ENCODE peak calls at places on chromosomes 3 and 15, in seven cellular contexts. One of them, this sample, is unnamed. For H3K27me3 and H3K4me1, the result is how much of the 10 kb centered on the place peaks cover.

GRCh38 chr3:48425281-48425812 is 4.5 kb downstream of the PLXNB1 start:
- DNase-seq in transverse colon: no peak
- DNase-seq in esophagus muscularis mucosa: no peak
- DNase-seq in ovary: peak
- DNase-seq in SK-N-SH: peak
- DNase-seq in tibial nerve: no peak
- DNase-seq in stomach: peak
- DNase-seq in this sample: no peak

GRCh38 chr15:71357967-71358366 is 242.7 kb downstream of the THSD4 start:
- DNase-seq in transverse colon: no peak
- DNase-seq in esophagus muscularis mucosa: no peak
- DNase-seq in ovary: no peak
- DNase-seq in SK-N-SH: no peak
- DNase-seq in tibial nerve: no peak
- DNase-seq in stomach: no peak
- DNase-seq in this sample: no peak

GRCh38 chr15:55993804-55994539 is 560 bp upstream of the NEDD4 start:
- DNase-seq in transverse colon: no peak
- DNase-seq in esophagus muscularis mucosa: no peak
- DNase-seq in ovary: no peak
- DNase-seq in SK-N-SH: peak
- DNase-seq in tibial nerve: no peak
- DNase-seq in stomach: no peak
- DNase-seq in this sample: no peak

GRCh38 chr3:138919304-138919703 is 27.6 kb downstream of the FOXL2 start:
- DNase-seq in transverse colon: no peak
- DNase-seq in esophagus muscularis mucosa: no peak
- DNase-seq in ovary: no peak
- DNase-seq in SK-N-SH: no peak
- DNase-seq in tibial nerve: no peak
- DNase-seq in stomach: no peak
- DNase-seq in this sample: no peak

GRCh38 chr3:48858709-48859108 is 11.0 kb upstream of the PRKAR2A start:
- DNase-seq in transverse colon: no peak
- DNase-seq in esophagus muscularis mucosa: no peak
- DNase-seq in ovary: no peak
- DNase-seq in SK-N-SH: no peak
- DNase-seq in tibial nerve: no peak
- DNase-seq in stomach: no peak
- DNase-seq in this sample: no peak

GRCh38 chr15:55255714-55256113 is 33.9 kb downstream of the RAB27A start:
- DNase-seq in transverse colon: no peak
- DNase-seq in esophagus muscularis mucosa: no peak
- DNase-seq in ovary: no peak
- DNase-seq in SK-N-SH: no peak
- DNase-seq in tibial nerve: no peak
- DNase-seq in stomach: no peak
- DNase-seq in this sample: no peak

GRCh38 chr3:44065311-44065710 is 176.4 kb upstream of the TOPAZ1 start:
- DNase-seq in transverse colon: no peak
- DNase-seq in esophagus muscularis mucosa: no peak
- DNase-seq in ovary: no peak
- DNase-seq in SK-N-SH: peak
- DNase-seq in tibial nerve: no peak
- DNase-seq in stomach: peak
- DNase-seq in this sample: no peak

GRCh38 chr15:84955089-84955848 is 26.4 kb upstream of the PDE8A start:
- DNase-seq in transverse colon: peak
- DNase-seq in esophagus muscularis mucosa: no peak
- DNase-seq in ovary: peak
- DNase-seq in SK-N-SH: peak
- DNase-seq in tibial nerve: peak
- DNase-seq in stomach: peak
- DNase-seq in this sample: peak

GRCh38 chr3:127484601-127485388 is 105.7 kb downstream of the TPRA1 start:
- DNase-seq in transverse colon: no peak
- DNase-seq in esophagus muscularis mucosa: no peak
- DNase-seq in ovary: no peak
- DNase-seq in SK-N-SH: peak
- DNase-seq in tibial nerve: no peak
- DNase-seq in stomach: peak
- DNase-seq in this sample: no peak

GRCh38 chr3:193897791-193898190 is 238.2 kb upstream of the HES1 start:
- DNase-seq in transverse colon: no peak
- DNase-seq in esophagus muscularis mucosa: no peak
- DNase-seq in ovary: no peak
- DNase-seq in SK-N-SH: no peak
- DNase-seq in tibial nerve: no peak
- DNase-seq in stomach: no peak
- DNase-seq in this sample: peak

GRCh38 chr15:23860846-23861245 is 173.7 kb upstream of the NDN start:
- DNase-seq in transverse colon: no peak
- DNase-seq in esophagus muscularis mucosa: peak
- DNase-seq in ovary: no peak
- DNase-seq in SK-N-SH: no peak
- DNase-seq in tibial nerve: no peak
- DNase-seq in stomach: no peak
- DNase-seq in this sample: no peak

GRCh38 chr3:186193534-186194450 is 84.9 kb upstream of the ETV5 start:
- DNase-seq in transverse colon: no peak
- DNase-seq in esophagus muscularis mucosa: no peak
- DNase-seq in ovary: no peak
- DNase-seq in SK-N-SH: peak
- DNase-seq in tibial nerve: no peak
- DNase-seq in stomach: no peak
- DNase-seq in this sample: peak

GRCh38 chr3:99753268-99753975 is 64.2 kb upstream of the CMSS1 start:
- DNase-seq in transverse colon: no peak
- DNase-seq in esophagus muscularis mucosa: no peak
- DNase-seq in ovary: no peak
- DNase-seq in SK-N-SH: peak
- DNase-seq in tibial nerve: peak
- DNase-seq in stomach: no peak
- DNase-seq in this sample: no peak

GRCh38 chr15:92277776-92278175 is 115.9 kb upstream of the ST8SIA2 start:
- DNase-seq in transverse colon: no peak
- DNase-seq in esophagus muscularis mucosa: peak
- DNase-seq in ovary: no peak
- DNase-seq in SK-N-SH: peak
- DNase-seq in tibial nerve: peak
- DNase-seq in stomach: no peak
- DNase-seq in this sample: peak

GRCh38 chr3:160133757-160134156 is 91.5 kb upstream of the C3orf80 start:
- DNase-seq in transverse colon: no peak
- DNase-seq in esophagus muscularis mucosa: no peak
- DNase-seq in ovary: no peak
- DNase-seq in SK-N-SH: no peak
- DNase-seq in tibial nerve: no peak
- DNase-seq in stomach: no peak
- DNase-seq in this sample: peak

GRCh38 chr15:99421172-99421656 is 144.6 kb upstream of the MEF2A start:
- DNase-seq in transverse colon: no peak
- DNase-seq in esophagus muscularis mucosa: no peak
- DNase-seq in ovary: no peak
- DNase-seq in SK-N-SH: no peak
- DNase-seq in tibial nerve: no peak
- DNase-seq in stomach: peak
- DNase-seq in this sample: peak

GRCh38 chr15:75620043-75620775 is 5.3 kb downstream of the SNUPN start:
- DNase-seq in transverse colon: peak
- DNase-seq in esophagus muscularis mucosa: no peak
- DNase-seq in ovary: no peak
- DNase-seq in SK-N-SH: no peak
- DNase-seq in tibial nerve: peak
- DNase-seq in stomach: peak
- DNase-seq in this sample: peak

GRCh38 chr3:71874618-71875017 is 89.7 kb upstream of the PROK2 start:
- DNase-seq in transverse colon: no peak
- DNase-seq in esophagus muscularis mucosa: no peak
- DNase-seq in ovary: no peak
- DNase-seq in SK-N-SH: no peak
- DNase-seq in tibial nerve: no peak
- DNase-seq in stomach: no peak
- DNase-seq in this sample: no peak

GRCh38 chr3:157159762-157160651 is at the start of gene CCNL1:
- DNase-seq in transverse colon: peak
- DNase-seq in esophagus muscularis mucosa: peak
- DNase-seq in ovary: peak
- DNase-seq in SK-N-SH: peak
- DNase-seq in tibial nerve: peak
- DNase-seq in stomach: peak
- DNase-seq in this sample: peak

GRCh38 chr3:134749802-134750553 is 45.1 kb upstream of the EPHB1 start:
- DNase-seq in transverse colon: no peak
- DNase-seq in esophagus muscularis mucosa: peak
- DNase-seq in ovary: no peak
- DNase-seq in SK-N-SH: no peak
- DNase-seq in tibial nerve: no peak
- DNase-seq in stomach: no peak
- DNase-seq in this sample: no peak

GRCh38 chr3:120263792-120264191 is 21.2 kb downstream of the GPR156 start:
- DNase-seq in transverse colon: no peak
- DNase-seq in esophagus muscularis mucosa: no peak
- DNase-seq in ovary: no peak
- DNase-seq in SK-N-SH: no peak
- DNase-seq in tibial nerve: no peak
- DNase-seq in stomach: no peak
- DNase-seq in this sample: no peak

GRCh38 chr15:59594493-59594942 is 17.1 kb upstream of the GCNT3 start:
- DNase-seq in transverse colon: peak
- DNase-seq in esophagus muscularis mucosa: no peak
- DNase-seq in ovary: peak
- DNase-seq in SK-N-SH: no peak
- DNase-seq in tibial nerve: no peak
- DNase-seq in stomach: no peak
- DNase-seq in this sample: no peak

GRCh38 chr3:1007890-1008289 is 84.9 kb upstream of the CNTN6 start:
- DNase-seq in transverse colon: no peak
- DNase-seq in esophagus muscularis mucosa: no peak
- DNase-seq in ovary: no peak
- DNase-seq in SK-N-SH: no peak
- DNase-seq in tibial nerve: no peak
- DNase-seq in stomach: no peak
- DNase-seq in this sample: no peak

GRCh38 chr3:148943531-148944200 is 47.7 kb upstream of the GYG1 start:
- DNase-seq in transverse colon: no peak
- DNase-seq in esophagus muscularis mucosa: no peak
- DNase-seq in ovary: no peak
- DNase-seq in SK-N-SH: peak
- DNase-seq in tibial nerve: peak
- DNase-seq in stomach: no peak
- DNase-seq in this sample: no peak

GRCh38 chr3:156787926-156788663 is 38.1 kb upstream of the LEKR1 start:
- DNase-seq in transverse colon: no peak
- DNase-seq in esophagus muscularis mucosa: no peak
- DNase-seq in ovary: no peak
- DNase-seq in SK-N-SH: peak
- DNase-seq in tibial nerve: no peak
- DNase-seq in stomach: no peak
- DNase-seq in this sample: no peak

GRCh38 chr3:127779747-127780146 is 42.6 kb downstream of the MGLL start:
- DNase-seq in transverse colon: no peak
- DNase-seq in esophagus muscularis mucosa: no peak
- DNase-seq in ovary: no peak
- DNase-seq in SK-N-SH: no peak
- DNase-seq in tibial nerve: no peak
- DNase-seq in stomach: no peak
- DNase-seq in this sample: peak

GRCh38 chr3:37372669-37373068 is 198.3 kb upstream of the LRRFIP2 start:
- DNase-seq in transverse colon: no peak
- DNase-seq in esophagus muscularis mucosa: no peak
- DNase-seq in ovary: no peak
- DNase-seq in SK-N-SH: no peak
- DNase-seq in tibial nerve: no peak
- DNase-seq in stomach: no peak
- DNase-seq in this sample: no peak

GRCh38 chr3:37367436-37367835 is 193.1 kb upstream of the LRRFIP2 start:
- DNase-seq in transverse colon: no peak
- DNase-seq in esophagus muscularis mucosa: no peak
- DNase-seq in ovary: no peak
- DNase-seq in SK-N-SH: no peak
- DNase-seq in tibial nerve: no peak
- DNase-seq in stomach: no peak
- DNase-seq in this sample: no peak
- H3K27me3 ChIP-seq in transverse colon: under half
- H3K27me3 ChIP-seq in esophagus muscularis mucosa: under half
- H3K27me3 ChIP-seq in ovary: under half
- H3K27me3 ChIP-seq in SK-N-SH: under half
- H3K27me3 ChIP-seq in tibial nerve: under half
- H3K27me3 ChIP-seq in stomach: under half
- H3K27me3 ChIP-seq in this sample: under half

DNA sequence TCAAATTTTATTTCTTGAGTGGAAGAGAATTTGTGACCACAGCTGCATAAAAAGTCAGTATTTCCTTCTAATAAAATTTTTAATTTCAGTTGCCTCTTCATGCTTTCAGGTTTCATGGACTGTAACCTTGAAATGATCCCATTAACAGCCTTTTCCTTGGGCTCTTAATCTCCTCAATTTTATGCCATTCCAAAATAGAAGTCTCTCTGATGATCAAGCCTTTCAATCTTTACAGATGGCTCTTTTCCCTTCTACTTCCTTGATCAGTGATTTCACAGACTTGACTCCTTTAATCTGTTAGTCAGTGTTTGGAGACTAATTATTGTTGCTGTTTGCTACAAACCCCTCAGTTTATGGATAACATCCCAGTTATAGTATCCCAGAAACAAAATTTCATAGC is 11.9 kb downstream of the TSC22D2 start:
- DNase-seq in transverse colon: no peak
- DNase-seq in esophagus muscularis mucosa: no peak
- DNase-seq in ovary: no peak
- DNase-seq in SK-N-SH: no peak
- DNase-seq in tibial nerve: no peak
- DNase-seq in stomach: no peak
- DNase-seq in this sample: no peak
- H3K4me1 ChIP-seq in transverse colon: under half
- H3K4me1 ChIP-seq in esophagus muscularis mucosa: half or more
- H3K4me1 ChIP-seq in ovary: under half
- H3K4me1 ChIP-seq in SK-N-SH: half or more
- H3K4me1 ChIP-seq in tibial nerve: under half
- H3K4me1 ChIP-seq in stomach: under half
- H3K4me1 ChIP-seq in this sample: under half

DNA sequence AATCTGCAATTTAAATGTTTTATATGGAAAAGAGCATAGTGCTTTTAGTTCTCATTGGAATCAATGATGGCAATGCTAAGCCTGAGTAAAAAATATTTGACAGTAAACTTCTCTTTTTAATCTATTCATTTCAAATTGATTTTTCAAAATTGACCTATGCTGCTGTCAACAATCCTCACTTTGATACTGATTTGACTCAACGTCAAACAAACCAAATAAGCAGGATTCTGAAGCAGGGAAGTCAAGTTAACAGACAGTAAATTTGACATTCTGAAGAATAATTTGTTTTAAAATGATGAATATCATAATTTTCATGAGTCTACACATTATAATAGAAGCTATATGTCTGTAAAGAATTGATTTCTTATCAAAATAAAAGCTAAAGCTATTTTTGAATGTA is 1053.1 kb downstream of the DIPK2A start:
- DNase-seq in transverse colon: no peak
- DNase-seq in esophagus muscularis mucosa: no peak
- DNase-seq in ovary: no peak
- DNase-seq in SK-N-SH: no peak
- DNase-seq in tibial nerve: no peak
- DNase-seq in stomach: no peak
- DNase-seq in this sample: no peak
- TF ChIP-seq EP300 in transverse colon: no peak
- TF ChIP-seq EP300 in esophagus muscularis mucosa: no peak
- TF ChIP-seq EP300 in ovary: no peak
- TF ChIP-seq EP300 in SK-N-SH: no peak
- TF ChIP-seq EP300 in tibial nerve: no peak
- TF ChIP-seq EP300 in stomach: no peak
- TF ChIP-seq EP300 in this sample: no peak

GRCh38 chr15:74225928-74226327 is 10.2 kb upstream of the CCDC33 start:
- DNase-seq in transverse colon: no peak
- DNase-seq in esophagus muscularis mucosa: no peak
- DNase-seq in ovary: no peak
- DNase-seq in SK-N-SH: no peak
- DNase-seq in tibial nerve: no peak
- DNase-seq in stomach: no peak
- DNase-seq in this sample: no peak
- H3K27me3 ChIP-seq in transverse colon: under half
- H3K27me3 ChIP-seq in esophagus muscularis mucosa: half or more
- H3K27me3 ChIP-seq in ovary: under half
- H3K27me3 ChIP-seq in SK-N-SH: under half
- H3K27me3 ChIP-seq in tibial nerve: under half
- H3K27me3 ChIP-seq in stomach: under half
- H3K27me3 ChIP-seq in this sample: under half